ENCODE peak calls at places on chromosomes 2 and 18, in six cellular contexts. M, J, R, L, U and Y are unnamed samples.
A peak's percentile ranks its signal among the peaks of the same experiment; 100 is the strongest.

GRCh38 chr2:19774788-19775156 is 127.0 kb downstream of the TTC32 start:
- DNase-seq in U (no peak), R (peak; percentile 86), M (peak; percentile 38), J (peak; percentile 0), L (peak; percentile 46), Y (peak; percentile 49)

GRCh38 chr18:61761875-61762274 is 130.9 kb downstream of the RNF152 start:
- DNase-seq in M (no peak), R (no peak), J (no peak), L (no peak), U (no peak), Y (no peak)

GRCh38 chr18:12017079-12017478 is 35.8 kb downstream of the IMPA2 start:
- DNase-seq in J (no peak), M (no peak), R (no peak), L (no peak), U (no peak), Y (no peak)

GRCh38 chr2:228699400-228699799 is 517.9 kb upstream of the SPHKAP start:
- DNase-seq in R (no peak), J (no peak), M (peak; percentile 6), L (no peak), U (no peak), Y (no peak)

GRCh38 chr2:28009732-28010131 is 119.2 kb downstream of the BABAM2 start:
- DNase-seq in R (no peak), U (no peak), L (no peak), M (peak; percentile 15), J (no peak), Y (no peak)

GRCh38 chr2:223076573-223076972 is 24.6 kb downstream of the KCNE4 start:
- DNase-seq in R (no peak), U (peak; percentile 97), M (peak; percentile 47), L (no peak), J (no peak), Y (no peak)

GRCh38 chr18:79938196-79938595 is 13.3 kb downstream of the SLC66A2 start:
- DNase-seq in J (no peak), M (no peak), R (no peak), U (no peak), L (no peak), Y (peak; percentile 16)

GRCh38 chr2:3144856-3145255 is 232.8 kb downstream of the EIPR1 start:
- DNase-seq in U (no peak), L (no peak), M (no peak), J (no peak), R (no peak), Y (peak; percentile 7)

GRCh38 chr18:57427429-57428181 is 7.6 kb upstream of the ONECUT2 start:
- DNase-seq in U (no peak), L (peak; percentile 73), J (peak; percentile 47), M (no peak), R (peak; percentile 66), Y (peak; percentile 58)

GRCh38 chr2:174013310-174013751 is 48.2 kb upstream of the SP3 start:
- DNase-seq in J (no peak), R (peak; percentile 61), L (no peak), M (no peak), U (peak; percentile 94), Y (peak; percentile 44)

GRCh38 chr2:179857236-179857635 is 4.2 kb downstream of the ZNF385B start:
- DNase-seq in U (no peak), M (no peak), L (no peak), R (no peak), J (no peak), Y (no peak)

GRCh38 chr18:12307871-12308385 is at the start of gene TUBB6:
- DNase-seq in R (peak; percentile 80), L (peak; percentile 81), M (peak; percentile 81), J (peak; percentile 57), U (peak; percentile 71), Y (peak; percentile 66)

GRCh38 chr18:28802546-28802945 is 625.6 kb upstream of the CDH2 start:
- DNase-seq in M (peak; percentile 47), R (no peak), U (no peak), L (no peak), J (no peak), Y (no peak)

GRCh38 chr2:212777020-212777491 is 238.5 kb upstream of the ERBB4 start:
- DNase-seq in L (no peak), J (peak; percentile 61), M (peak; percentile 46), U (peak; percentile 93), R (peak; percentile 63), Y (no peak)

GRCh38 chr2:29806461-29806860 is 114.9 kb downstream of the ALK start:
- DNase-seq in U (no peak), L (no peak), M (no peak), R (no peak), J (no peak), Y (no peak)

GRCh38 chr18:23291456-23292205 is 156.3 kb downstream of the CABLES1 start:
- DNase-seq in M (peak; percentile 74), J (no peak), R (no peak), U (no peak), L (no peak), Y (no peak)

GRCh38 chr2:47488870-47489584 is 86.1 kb downstream of the MSH2 start:
- DNase-seq in J (no peak), M (peak; percentile 92), L (no peak), R (no peak), U (peak; percentile 92), Y (no peak)

GRCh38 chr2:20524412-20525040 is 77.7 kb downstream of the RHOB start:
- DNase-seq in R (peak; percentile 78), U (no peak), L (no peak), J (no peak), M (no peak), Y (no peak)

GRCh38 chr2:5842326-5842725 is 150.1 kb downstream of the SOX11 start:
- DNase-seq in J (no peak), M (no peak), R (no peak), U (no peak), L (no peak), Y (no peak)

GRCh38 chr2:197298609-197299008 is 12.0 kb downstream of the ANKRD44 start:
- DNase-seq in R (no peak), L (no peak), J (no peak), M (no peak), U (no peak), Y (no peak)

GRCh38 chr2:73700661-73701447 is 36.3 kb downstream of the TPRKB start:
- DNase-seq in R (no peak), M (no peak), L (no peak), U (no peak), J (no peak), Y (no peak)

GRCh38 chr2:44268259-44268649 is 7.0 kb upstream of the SLC3A1 start:
- DNase-seq in R (peak; percentile 80), J (no peak), L (no peak), M (peak; percentile 41), U (no peak), Y (no peak)

GRCh38 chr2:37916512-37917082 is 8.5 kb upstream of the RMDN2 start:
- DNase-seq in R (no peak), J (no peak), L (no peak), M (peak; percentile 96), U (peak; percentile 74), Y (no peak)

GRCh38 chr2:181356526-181356925 is 100.7 kb upstream of the ITGA4 start:
- DNase-seq in L (no peak), J (no peak), M (no peak), U (no peak), R (no peak), Y (no peak)

GRCh38 chr2:109272461-109272860 is 143.5 kb downstream of the SH3RF3 start:
- DNase-seq in M (no peak), R (no peak), U (no peak), J (no peak), L (no peak), Y (no peak)

GRCh38 chr2:96760036-96760985 is at the start of gene CNNM4:
- DNase-seq in U (peak; percentile 85), R (peak; percentile 95), M (peak; percentile 86), J (peak; percentile 91), L (peak; percentile 91), Y (peak; percentile 97)
- H3K4ac ChIP-seq in U (peak within 1 kb of the TSS; percentile 56), R (no peak within 1 kb of the TSS), M (peak within 1 kb of the TSS; percentile 79), J (peak within 1 kb of the TSS; percentile 86), L (peak within 1 kb of the TSS; percentile 95), Y (no peak within 1 kb of the TSS)

GRCh38 chr2:201780674-201781582 is at the start of gene ALS2:
- DNase-seq in R (peak; percentile 100), L (peak; percentile 98), J (peak; percentile 98), U (peak; percentile 99), M (peak; percentile 100), Y (peak; percentile 99)
- H3K4ac ChIP-seq in R (no peak within 1 kb of the TSS), L (peak within 1 kb of the TSS; percentile 46), J (no peak within 1 kb of the TSS), U (peak within 1 kb of the TSS; percentile 11), M (peak within 1 kb of the TSS; percentile 88), Y (no peak within 1 kb of the TSS)

GRCh38 chr2:120896126-120896525 is 160.5 kb downstream of the GLI2 start:
- DNase-seq in L (no peak), R (no peak), U (no peak), M (no peak), J (no peak), Y (no peak)

GRCh38 chr2:120896904-120897303 is 161.2 kb downstream of the GLI2 start:
- DNase-seq in M (no peak), R (no peak), J (no peak), L (no peak), U (no peak), Y (no peak)

GRCh38 chr2:120893874-120894584 is 158.4 kb downstream of the GLI2 start:
- DNase-seq in J (peak; percentile 84), R (peak; percentile 67), U (no peak), M (no peak), L (no peak), Y (peak; percentile 78)

GRCh38 chr2:120892967-120893667 is 157.4 kb downstream of the GLI2 start:
- DNase-seq in R (no peak), M (peak; percentile 80), L (no peak), J (peak; percentile 88), U (no peak), Y (no peak)

DNA sequence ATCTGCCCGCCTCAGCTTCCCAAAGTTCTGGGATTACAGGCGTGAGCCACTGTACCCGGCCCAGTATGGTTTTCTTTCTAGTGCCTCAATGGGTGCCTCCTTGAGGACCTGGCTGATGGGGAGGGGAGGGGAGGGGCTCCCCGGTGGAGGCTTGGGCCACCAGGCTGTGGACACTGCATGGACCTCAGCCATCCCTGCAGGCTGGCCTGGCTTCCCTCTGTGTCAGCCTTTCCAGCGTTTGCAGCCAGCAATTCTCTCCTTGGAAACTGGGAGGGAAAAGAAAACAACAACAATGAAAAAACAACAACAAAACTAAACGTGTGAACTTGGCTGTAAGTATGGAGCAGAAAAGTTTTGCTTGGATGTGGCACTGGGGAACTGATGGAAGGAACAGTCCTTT is 159.3 kb downstream of the GLI2 start:
- DNase-seq in L (no peak), J (no peak), M (no peak), R (no peak), U (no peak), Y (no peak)
- H3K4ac ChIP-seq in L (peak overlapping the region; percentile 50), J (no peak overlapping the region), M (no peak overlapping the region), R (no peak overlapping the region), U (no peak overlapping the region), Y (no peak overlapping the region)

GRCh38 chr18:6086731-6087130 is 191.4 kb upstream of the TMEM200C start:
- DNase-seq in L (no peak), M (peak; percentile 20), R (no peak), J (no peak), U (no peak), Y (no peak)
- H3K4ac ChIP-seq in L (no peak overlapping the region), M (no peak overlapping the region), R (no peak overlapping the region), J (no peak overlapping the region), U (no peak overlapping the region), Y (no peak overlapping the region)